ENCODE peak calls at places on chromosome 4, in five cellular contexts. X, S, C, Z and V are unnamed samples.

GRCh38 chr4:187238646-187239045 is 515.0 kb upstream of the FAT1 start:
- DNase-seq in X (no peak), S (no peak), C (no peak), Z (no peak), V (no peak)

GRCh38 chr4:8071741-8072140 is 86.9 kb downstream of the ABLIM2 start:
- DNase-seq in X (no peak), S (no peak), C (peak), Z (no peak), V (no peak)

GRCh38 chr4:113069212-113069892 is 19.9 kb downstream of the ANK2 start:
- DNase-seq in X (no peak), S (no peak), C (no peak), Z (no peak), V (no peak)

GRCh38 chr4:153273736-153274135 is 69.5 kb downstream of the TRIM2 start:
- DNase-seq in X (no peak), S (no peak), C (no peak), Z (no peak), V (no peak)

GRCh38 chr4:37666625-37667071 is 19.5 kb downstream of the RELL1 start:
- DNase-seq in X (peak), S (no peak), C (no peak), Z (no peak), V (no peak)

GRCh38 chr4:17580969-17581368 is 4.0 kb downstream of the LAP3 start:
- DNase-seq in X (peak), S (no peak), C (no peak), Z (no peak), V (no peak)

GRCh38 chr4:19494958-19495357 is 756.7 kb upstream of the SLIT2 start:
- DNase-seq in X (no peak), S (no peak), C (no peak), Z (no peak), V (no peak)

GRCh38 chr4:27027428-27027827 is 166.8 kb downstream of the STIM2 start:
- DNase-seq in X (no peak), S (no peak), C (no peak), Z (no peak), V (no peak)

GRCh38 chr4:182528819-182529218 is 285.6 kb downstream of the TENM3 start:
- DNase-seq in X (no peak), S (no peak), C (no peak), Z (no peak), V (no peak)

GRCh38 chr4:11467931-11468330 is 39.2 kb upstream of the HS3ST1 start:
- DNase-seq in X (no peak), S (no peak), C (no peak), Z (no peak), V (no peak)

GRCh38 chr4:121668368-121669162 is 28.2 kb downstream of the ANXA5 start:
- DNase-seq in X (no peak), S (no peak), C (no peak), Z (no peak), V (no peak)